ENCODE peak calls at places on chromosomes 5 and 9, in ten cellular contexts. H is MCF 10A; U is upper lobe of right lung; R is globus pallidus; G is naive thymus-derived CD4-positive, alpha-beta T cell; Y is substantia nigra; I is activated CD8-positive, alpha-beta memory T cell treated with anti-CD3 and anti-CD28 coated beads for 48 hours; Q is MV-4-11; S is activated B cell treated with CpG ODN at 0.5 μM for 24 hours; K is amygdala. B is an unnamed sample.

GRCh38 chr9:90827181-90827866 is 25.7 kb downstream of the SYK start:
- DNase-seq in K (no peak), R (no peak), G (no peak), U (no peak), H (no peak), S (no peak), Y (no peak), I (no peak), Q (peak; percentile 93), B (no peak)

GRCh38 chr5:167763772-167764171 is 527.7 kb upstream of the WWC1 start:
- DNase-seq in H (peak; percentile 49), R (no peak), I (no peak), U (no peak), Q (no peak), K (no peak), Y (no peak), S (no peak), G (no peak), B (peak; percentile 45)

GRCh38 chr5:169706758-169707450 is 69.8 kb downstream of the DOCK2 start:
- DNase-seq in H (peak; percentile 74), S (no peak), I (no peak), Y (no peak), K (no peak), G (no peak), Q (no peak), U (no peak), R (no peak), B (peak; percentile 22)

GRCh38 chr5:149785341-149785740 is 55.2 kb downstream of the PPARGC1B start:
- DNase-seq in H (no peak), G (no peak), U (no peak), K (no peak), R (no peak), Q (no peak), S (no peak), Y (no peak), I (no peak), B (no peak)

GRCh38 chr5:9288234-9288633 is 257.6 kb downstream of the SEMA5A start:
- DNase-seq in S (no peak), U (no peak), Y (no peak), R (peak; percentile 58), G (no peak), K (peak; percentile 8), H (no peak), Q (no peak), I (no peak), B (no peak)

GRCh38 chr9:126299706-126300276 is 26.8 kb upstream of the MVB12B start:
- DNase-seq in Q (peak; percentile 13), I (no peak), H (peak; percentile 52), R (no peak), Y (no peak), S (no peak), U (no peak), K (no peak), G (no peak), B (no peak)

GRCh38 chr9:35673998-35674361 is 252 bp downstream of the CA9 start:
- DNase-seq in K (no peak), Q (no peak), Y (no peak), H (no peak), G (no peak), I (no peak), R (no peak), S (no peak), U (no peak), B (no peak)

GRCh38 chr5:9739135-9739534 is 109.0 kb upstream of the TAS2R1 start:
- DNase-seq in Y (no peak), G (no peak), K (no peak), R (no peak), S (no peak), I (no peak), H (no peak), Q (no peak), U (no peak), B (no peak)

GRCh38 chr5:113122053-113122452 is 145.5 kb downstream of the DCP2 start:
- DNase-seq in G (no peak), K (no peak), H (peak; percentile 94), U (no peak), R (no peak), I (no peak), S (no peak), Q (no peak), Y (no peak), B (peak; percentile 84)

GRCh38 chr9:22548625-22549024 is 102.0 kb downstream of the DMRTA1 start:
- DNase-seq in K (no peak), S (no peak), G (no peak), I (no peak), H (no peak), U (no peak), Q (no peak), Y (no peak), R (no peak), B (no peak)

GRCh38 chr5:79986260-79986659 is 4.8 kb downstream of the MTX3 start:
- DNase-seq in K (no peak), Y (no peak), H (no peak), S (no peak), I (no peak), U (no peak), R (no peak), Q (no peak), G (no peak), B (no peak)

GRCh38 chr5:33810491-33811120 is 81.2 kb downstream of the ADAMTS12 start:
- DNase-seq in U (no peak), S (no peak), I (no peak), G (no peak), Q (no peak), R (no peak), H (no peak), Y (no peak), K (no peak), B (no peak)

GRCh38 chr5:126015244-126016054 is 407.8 kb upstream of the GRAMD2B start:
- DNase-seq in H (peak; percentile 69), G (no peak), R (peak; percentile 53), S (no peak), Y (no peak), U (no peak), Q (no peak), I (no peak), K (no peak), B (no peak)

GRCh38 chr5:123696948-123697347 is 185.0 kb downstream of the CSNK1G3 start:
- DNase-seq in R (peak; percentile 92), S (no peak), H (peak; percentile 59), U (no peak), K (peak; percentile 79), Q (no peak), G (no peak), Y (peak; percentile 64), I (no peak), B (peak; percentile 21)

GRCh38 chr9:93827545-93828330 is 127.4 kb downstream of the BARX1 start:
- DNase-seq in I (no peak), K (peak; percentile 26), H (peak; percentile 31), S (no peak), U (peak; percentile 78), R (peak; percentile 50), G (no peak), Q (no peak), Y (no peak), B (peak; percentile 84)

GRCh38 chr5:11909471-11909870 is 5.2 kb upstream of the CTNND2 start:
- DNase-seq in R (no peak), U (no peak), Q (no peak), I (no peak), S (no peak), Y (no peak), H (no peak), K (no peak), G (no peak), B (no peak)

GRCh38 chr5:56845277-56845676 is 29.9 kb downstream of the MAP3K1 start:
- DNase-seq in K (no peak), R (no peak), I (no peak), G (no peak), S (no peak), Q (no peak), U (no peak), H (no peak), Y (no peak), B (no peak)

GRCh38 chr5:152140391-152140790 is 215.7 kb upstream of the GLRA1 start:
- DNase-seq in I (no peak), G (no peak), U (no peak), H (no peak), R (no peak), Q (no peak), K (no peak), S (no peak), Y (no peak), B (no peak)

B was measured in RWPE1.